ENCODE peak calls at places on chromosomes 13 and 19, in seven cellular contexts. C, K, N, L, I, D and S are unnamed samples.

GRCh38 chr13:96958286-96958891 is 35.9 kb downstream of the OXGR1 start:
- DNase-seq in L (peak), N (no peak), I (peak), C (no peak), K (no peak), D (no peak), S (peak)

GRCh38 chr13:41416276-41416675 is 41.1 kb upstream of the RGCC start:
- DNase-seq in N (no peak), I (no peak), D (no peak), L (no peak), C (no peak), K (no peak), S (no peak)

GRCh38 chr13:114199961-114200672 is 21.1 kb downstream of the CFAP97D2 start:
- DNase-seq in K (no peak), L (no peak), C (no peak), I (no peak), D (no peak), N (no peak), S (no peak)

GRCh38 chr19:49173198-49173597 is 15.6 kb downstream of the TRPM4 start:
- DNase-seq in N (no peak), C (no peak), L (no peak), I (no peak), D (no peak), K (no peak), S (no peak)

GRCh38 chr13:87344176-87344575 is 327.0 kb upstream of the SLITRK5 start:
- DNase-seq in D (no peak), C (no peak), L (no peak), I (no peak), N (no peak), K (no peak), S (no peak)

GRCh38 chr19:34428549-34429285 is 536 bp downstream of the UBA2 start:
- DNase-seq in K (peak), N (peak), I (peak), D (peak), C (peak), L (peak), S (peak)

GRCh38 chr19:23822735-23823134 is 64.0 kb upstream of the ZNF681 start:
- DNase-seq in K (no peak), C (no peak), N (no peak), I (no peak), D (no peak), L (no peak), S (no peak)

GRCh38 chr13:100395698-100396373 is 192.8 kb downstream of the GGACT start:
- DNase-seq in L (no peak), I (no peak), D (no peak), C (no peak), K (no peak), N (no peak), S (no peak)

GRCh38 chr19:48308695-48309586 is 16.4 kb upstream of the EMP3 start:
- DNase-seq in K (no peak), N (no peak), L (no peak), D (no peak), I (peak), C (no peak), S (no peak)

GRCh38 chr13:102846261-102847015 is 606 bp downstream of the ERCC5 start:
- DNase-seq in C (peak), D (peak), K (peak), L (peak), N (peak), I (peak), S (peak)

GRCh38 chr19:42295831-42296525 is 6.0 kb upstream of the PRR19 start:
- DNase-seq in I (peak), N (peak), K (no peak), C (peak), L (peak), D (peak), S (peak)

GRCh38 chr13:30364133-30364532 is 56.8 kb upstream of the KATNAL1 start:
- DNase-seq in C (no peak), K (no peak), D (no peak), N (no peak), L (no peak), I (no peak), S (no peak)

GRCh38 chr13:43767351-43767901 is 19.3 kb downstream of the ENOX1 start:
- DNase-seq in L (peak), I (peak), C (peak), N (peak), D (no peak), K (no peak), S (no peak)

GRCh38 chr19:4027146-4027545 is 19.6 kb downstream of the PIAS4 start:
- DNase-seq in I (no peak), L (no peak), N (no peak), C (no peak), K (no peak), D (no peak), S (no peak)

GRCh38 chr13:69324109-69324886 is 783.3 kb upstream of the ATXN8OS start:
- DNase-seq in C (no peak), L (peak), D (no peak), N (no peak), I (peak), K (no peak), S (no peak)

GRCh38 chr19:19403373-19403901 is 2.0 kb upstream of the GATAD2A start:
- DNase-seq in C (no peak), D (no peak), I (no peak), N (no peak), L (peak), K (no peak), S (no peak)

GRCh38 chr19:17347361-17347760 is 10.0 kb downstream of the GTPBP3 start:
- DNase-seq in L (no peak), K (no peak), C (no peak), N (no peak), D (peak), I (no peak), S (no peak)

GRCh38 chr13:46896346-46897138 is at the start of gene HTR2A:
- DNase-seq in L (peak), K (no peak), C (peak), D (no peak), I (peak), N (no peak), S (peak)

GRCh38 chr13:23615677-23616076 is 45.5 kb downstream of the TNFRSF19 start:
- DNase-seq in L (no peak), K (no peak), C (no peak), I (no peak), N (no peak), D (no peak), S (no peak)

GRCh38 chr13:39930544-39931444 is 275.3 kb downstream of the COG6 start:
- DNase-seq in K (no peak), L (no peak), C (no peak), N (no peak), I (no peak), D (no peak), S (no peak)

GRCh38 chr13:108993346-108993745 is 363.9 kb downstream of the MYO16 start:
- DNase-seq in I (no peak), D (no peak), K (no peak), L (peak), N (no peak), C (no peak), S (no peak)

DNA sequence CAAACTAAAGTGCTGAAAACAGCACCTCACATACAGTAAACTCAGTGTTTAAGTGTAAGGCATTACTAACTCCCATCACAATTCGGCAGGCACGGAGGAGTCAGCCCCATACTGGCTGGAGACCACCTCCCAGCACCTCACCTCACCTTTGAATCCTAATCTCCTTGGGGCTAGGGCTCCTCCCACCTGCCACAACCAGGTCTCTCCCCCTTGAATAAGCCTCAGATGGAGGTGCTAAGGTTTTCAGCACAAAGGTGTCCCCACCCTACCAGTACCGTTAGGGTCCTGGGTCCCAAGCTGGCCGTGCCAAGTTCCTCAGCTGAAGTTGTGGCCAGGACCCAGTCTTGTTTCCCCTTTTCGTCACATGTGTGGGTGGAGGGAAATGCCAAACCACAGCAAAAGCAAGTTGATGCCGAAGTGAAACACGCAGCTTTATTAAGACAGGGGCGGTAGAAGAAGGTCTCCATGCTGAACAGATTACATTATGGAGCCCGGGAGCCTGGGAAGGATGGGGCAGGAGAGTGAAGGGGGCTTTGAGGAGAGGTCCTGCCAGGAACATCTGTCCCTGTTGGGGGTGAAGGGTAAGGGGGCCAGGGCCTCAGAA is at the start of gene IGFLR1:
- DNase-seq in N (no peak), D (no peak), I (no peak), L (no peak), C (no peak), K (no peak), S (no peak)
- H3K27ac ChIP-seq in N (peak), D (peak), I (peak), L (peak), C (peak), K (peak), S (no peak)

DNA sequence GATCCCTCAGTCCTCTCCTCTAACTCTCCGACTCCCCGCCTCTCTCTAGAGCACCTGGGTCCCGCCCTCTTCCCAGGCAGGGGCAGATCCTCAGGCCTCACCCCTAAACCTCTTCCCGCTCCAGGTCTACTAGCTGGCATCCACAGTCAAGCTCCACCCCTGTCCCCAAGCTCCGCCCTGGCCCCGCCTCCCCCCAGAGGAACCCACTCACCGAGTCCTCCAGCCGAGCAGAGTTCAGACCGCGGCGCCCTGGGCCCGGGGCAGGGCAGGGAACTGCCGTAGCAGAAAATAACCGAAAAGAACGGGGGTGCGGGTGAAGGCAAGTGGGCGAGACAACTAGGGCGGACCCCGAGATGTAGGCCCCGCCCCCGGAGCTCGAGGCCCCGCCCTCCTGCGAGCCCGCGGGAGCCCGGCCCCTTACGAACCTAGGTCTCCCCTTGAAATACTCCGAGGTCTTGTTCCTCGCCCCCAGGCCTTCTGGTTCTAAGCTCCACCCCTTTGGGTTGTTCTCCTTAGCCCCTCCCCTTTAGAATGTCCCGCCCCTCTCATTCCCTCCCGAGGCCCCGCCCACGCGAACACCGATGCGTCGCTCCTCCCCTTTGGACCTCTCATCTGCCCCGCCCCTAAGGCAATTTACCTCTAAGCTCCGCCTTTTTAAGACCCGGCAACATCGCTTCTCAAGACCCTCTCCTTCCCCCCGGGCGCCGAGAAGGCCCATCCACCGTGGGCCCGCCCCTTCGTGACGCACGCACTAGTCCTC is at the start of gene GGN:
- DNase-seq in K (peak), D (peak), C (peak), N (peak), L (peak), I (peak), S (peak)
- H3K27ac ChIP-seq in K (peak), D (no peak), C (peak), N (peak), L (peak), I (peak), S (peak)

GRCh38 chr13:51912511-51913225 is 50.9 kb downstream of the CCDC70 start:
- DNase-seq in C (no peak), D (no peak), L (no peak), I (no peak), K (no peak), N (no peak), S (no peak)
- H3K27ac ChIP-seq in C (no peak), D (no peak), L (no peak), I (no peak), K (no peak), N (no peak), S (no peak)

DNA sequence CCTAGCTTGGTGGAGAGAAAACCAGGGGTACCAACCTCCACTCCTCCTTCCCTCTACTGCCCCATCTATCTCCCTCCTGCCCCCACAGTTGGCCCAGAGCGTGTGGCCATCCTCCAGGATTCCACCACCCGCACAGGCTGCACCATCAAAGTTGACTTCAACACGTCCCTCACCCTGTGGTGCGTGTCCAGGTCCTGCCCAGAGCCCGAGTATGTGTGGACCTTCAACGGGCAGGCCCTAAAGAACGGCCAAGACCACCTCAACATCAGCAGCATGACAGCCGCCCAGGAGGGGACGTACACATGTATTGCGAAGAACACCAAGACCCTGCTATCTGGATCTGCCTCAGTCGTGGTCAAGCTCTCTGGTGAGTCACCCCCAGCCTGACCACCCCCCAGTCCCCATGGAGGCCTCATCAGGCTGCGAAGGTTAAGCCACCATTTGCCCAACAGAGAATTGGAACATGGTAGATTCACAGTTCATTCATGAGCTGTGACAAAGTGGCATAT is 6.6 kb downstream of the CEACAM16 start:
- DNase-seq in N (no peak), D (no peak), L (no peak), K (no peak), I (no peak), C (no peak), S (no peak)
- H3K27ac ChIP-seq in N (no peak), D (no peak), L (no peak), K (no peak), I (no peak), C (no peak), S (no peak)